ENCODE peak calls at places on chromosomes 7 and 10, in seven cellular contexts. B, V, S, T, Y, C and A are unnamed samples.
A peak's percentile ranks its signal among the peaks of the same experiment; 100 is the strongest.

GRCh38 chr10:97796651-97797050 is 24.9 kb upstream of the SFRP5 start:
- DNase-seq in B (no peak), V (no peak), S (no peak), T (no peak), Y (no peak), C (no peak), A (no peak)

GRCh38 chr7:1607686-1608085 is 37.9 kb upstream of the PSMG3 start:
- DNase-seq in B (no peak), V (no peak), S (no peak), T (no peak), Y (peak; percentile 51), C (no peak), A (no peak)

GRCh38 chr7:150978136-150978789 is at the start of gene KCNH2:
- DNase-seq in B (peak; percentile 89), V (no peak), S (no peak), T (no peak), Y (peak; percentile 99), C (peak; percentile 85), A (no peak)

GRCh38 chr7:137886266-137886665 is 39.5 kb upstream of the DGKI start:
- DNase-seq in B (no peak), V (no peak), S (no peak), T (no peak), Y (no peak), C (peak; percentile 38), A (no peak)

GRCh38 chr10:91103384-91104184 is 116.9 kb upstream of the PCGF5 start:
- DNase-seq in B (peak; percentile 80), V (no peak), S (no peak), T (no peak), Y (peak; percentile 34), C (no peak), A (no peak)

GRCh38 chr7:104758504-104758903 is 255.5 kb upstream of the KMT2E start:
- DNase-seq in B (no peak), V (no peak), S (no peak), T (no peak), Y (no peak), C (no peak), A (peak; percentile 8)

GRCh38 chr10:127195041-127195506 is 1.3 kb downstream of the INSYN2A start:
- DNase-seq in B (no peak), V (no peak), S (no peak), T (no peak), Y (peak; percentile 65), C (peak; percentile 67), A (peak; percentile 42)

GRCh38 chr7:48728799-48729198 is 195.5 kb upstream of the CDC14C start:
- DNase-seq in B (no peak), V (no peak), S (no peak), T (no peak), Y (no peak), C (no peak), A (no peak)

GRCh38 chr10:132319853-132320669 is 11.9 kb upstream of the LRRC27 start:
- DNase-seq in B (no peak), V (no peak), S (no peak), T (no peak), Y (no peak), C (no peak), A (peak; percentile 94)

GRCh38 chr10:114626841-114627240 is 31.2 kb downstream of the ABLIM1 start:
- DNase-seq in B (no peak), V (no peak), S (no peak), T (no peak), Y (no peak), C (no peak), A (no peak)

GRCh38 chr7:102875700-102876192 is 37.1 kb upstream of the LRRC17 start:
- DNase-seq in B (no peak), V (no peak), S (no peak), T (no peak), Y (no peak), C (no peak), A (peak; percentile 99)

GRCh38 chr7:155201325-155202087 is 96.2 kb upstream of the INSIG1 start:
- DNase-seq in B (no peak), V (no peak), S (no peak), T (no peak), Y (no peak), C (no peak), A (no peak)

GRCh38 chr7:71301167-71301566 is 169.2 kb downstream of the GALNT17 start:
- DNase-seq in B (no peak), V (no peak), S (no peak), T (no peak), Y (no peak), C (no peak), A (no peak)

GRCh38 chr10:124636271-124636993 is 107.7 kb downstream of the FAM53B start:
- DNase-seq in B (no peak), V (no peak), S (no peak), T (no peak), Y (no peak), C (no peak), A (no peak)

GRCh38 chr7:101123703-101124068 is 3.2 kb upstream of the SERPINE1 start:
- DNase-seq in B (no peak), V (no peak), S (no peak), T (no peak), Y (no peak), C (no peak), A (no peak)
- H3K4me1 ChIP-seq in B (peaks cover 13% of the 10 kb centered on the region), V (peaks cover 18% of the 10 kb centered on the region), S (peaks cover 31% of the 10 kb centered on the region), T (no peaks in the 10 kb centered on the region), Y (peaks cover 52% of the 10 kb centered on the region), C (peaks cover 11% of the 10 kb centered on the region), A (peaks cover 56% of the 10 kb centered on the region)

GRCh38 chr7:3007696-3008095 is 36.0 kb downstream of the CARD11 start:
- DNase-seq in B (no peak), V (no peak), S (no peak), T (no peak), Y (no peak), C (no peak), A (no peak)

GRCh38 chr7:3008386-3008785 is 35.3 kb downstream of the CARD11 start:
- DNase-seq in B (no peak), V (no peak), S (no peak), T (no peak), Y (no peak), C (no peak), A (no peak)

GRCh38 chr7:3011211-3011852 is 32.3 kb downstream of the CARD11 start:
- DNase-seq in B (no peak), V (no peak), S (no peak), T (no peak), Y (no peak), C (no peak), A (no peak)

GRCh38 chr7:3009086-3009485 is 34.6 kb downstream of the CARD11 start:
- DNase-seq in B (no peak), V (no peak), S (no peak), T (no peak), Y (no peak), C (no peak), A (no peak)

GRCh38 chr7:3010161-3010560 is 33.5 kb downstream of the CARD11 start:
- DNase-seq in B (no peak), V (no peak), S (no peak), T (no peak), Y (no peak), C (no peak), A (no peak)
- H3K4me1 ChIP-seq in B (no peaks in the 10 kb centered on the region), V (peaks cover 45% of the 10 kb centered on the region), S (no peaks in the 10 kb centered on the region), T (no peaks in the 10 kb centered on the region), Y (no peaks in the 10 kb centered on the region), C (no peaks in the 10 kb centered on the region), A (no peaks in the 10 kb centered on the region)

GRCh38 chr10:11887381-11888227 is 64.4 kb downstream of the PROSER2 start:
- DNase-seq in B (no peak), V (no peak), S (no peak), T (no peak), Y (no peak), C (no peak), A (no peak)

GRCh38 chr10:11884706-11885423 is 61.7 kb downstream of the PROSER2 start:
- DNase-seq in B (no peak), V (no peak), S (no peak), T (no peak), Y (no peak), C (no peak), A (no peak)

GRCh38 chr10:11886138-11886474 is 63.0 kb downstream of the PROSER2 start:
- DNase-seq in B (no peak), V (no peak), S (no peak), T (no peak), Y (no peak), C (no peak), A (no peak)

GRCh38 chr10:11886851-11887250 is 63.7 kb downstream of the PROSER2 start:
- DNase-seq in B (no peak), V (no peak), S (no peak), T (no peak), Y (no peak), C (no peak), A (no peak)

GRCh38 chr10:11885437-11886137 is 62.4 kb downstream of the PROSER2 start:
- DNase-seq in B (no peak), V (no peak), S (no peak), T (no peak), Y (no peak), C (no peak), A (no peak)
- H3K4me1 ChIP-seq in B (no peaks in the 10 kb centered on the region), V (no peaks in the 10 kb centered on the region), S (no peaks in the 10 kb centered on the region), T (no peaks in the 10 kb centered on the region), Y (no peaks in the 10 kb centered on the region), C (peaks cover 5% of the 10 kb centered on the region), A (peaks cover 12% of the 10 kb centered on the region)

DNA sequence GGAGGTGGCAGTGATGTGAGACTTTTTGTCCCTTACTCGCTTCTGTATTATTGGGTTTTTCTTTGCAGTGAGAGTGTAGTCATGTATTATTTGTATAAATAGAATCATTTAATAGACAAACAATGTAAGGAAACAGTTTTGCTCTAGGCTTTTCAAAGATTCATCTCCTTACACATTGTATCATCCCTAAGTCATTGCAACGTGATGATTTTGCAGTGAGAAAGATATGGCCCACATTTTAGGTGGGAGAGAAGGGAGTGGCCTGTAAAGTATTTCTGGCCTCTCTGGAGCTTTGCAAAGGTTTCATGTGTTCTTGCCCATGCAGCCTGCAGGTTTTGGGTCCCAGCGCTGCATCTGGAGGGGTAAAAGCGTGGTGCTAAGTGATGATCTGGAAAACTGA is 52.2 kb downstream of the EEPD1 start:
- DNase-seq in B (no peak), V (no peak), S (no peak), T (no peak), Y (no peak), C (no peak), A (no peak)
- H3K4me1 ChIP-seq in B (peaks cover 14% of the 10 kb centered on the region), V (peaks cover 16% of the 10 kb centered on the region), S (peaks cover 15% of the 10 kb centered on the region), T (peaks cover 26% of the 10 kb centered on the region), Y (peaks cover 18% of the 10 kb centered on the region), C (peaks cover 7% of the 10 kb centered on the region), A (peaks cover 19% of the 10 kb centered on the region)

DNA sequence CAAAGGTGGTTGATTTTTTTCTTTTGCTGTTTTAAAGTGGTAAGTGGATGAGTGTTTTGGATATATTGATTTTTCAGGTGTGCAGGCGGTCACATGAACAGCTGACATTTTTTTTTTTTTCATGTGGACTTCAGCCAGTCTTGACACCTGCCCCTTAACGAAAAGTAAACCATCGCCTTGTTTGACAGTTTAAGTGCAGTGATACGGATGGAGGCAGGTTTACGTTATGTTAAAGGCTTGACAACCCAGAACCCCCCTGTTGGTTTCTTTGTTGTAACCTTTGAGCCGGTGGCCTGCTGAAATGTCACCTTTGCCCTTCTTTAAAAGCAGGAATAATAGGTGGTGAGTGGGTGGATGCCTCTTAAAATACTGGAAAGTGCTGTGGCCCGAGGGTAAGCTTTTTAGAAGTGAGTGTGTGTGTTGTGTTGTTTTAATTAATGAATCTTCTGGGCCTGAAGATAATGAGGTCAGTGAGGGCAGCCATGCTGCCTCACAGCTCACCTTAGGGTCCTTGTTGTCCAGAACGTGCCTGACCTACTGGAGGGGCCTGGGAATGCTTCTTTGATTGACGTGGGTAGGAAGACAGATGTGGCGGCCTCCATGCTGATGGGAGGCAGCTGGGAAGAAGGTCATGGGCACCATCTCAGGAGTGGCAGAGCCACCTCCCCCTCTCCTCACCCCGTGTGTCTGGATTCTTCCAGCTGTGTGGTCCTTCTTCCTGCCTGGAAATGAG is 69.8 kb downstream of the TCF7L2 start:
- DNase-seq in B (no peak), V (no peak), S (no peak), T (peak; percentile 52), Y (no peak), C (no peak), A (no peak)
- H3K4me1 ChIP-seq in B (peaks cover 5% of the 10 kb centered on the region), V (no peaks in the 10 kb centered on the region), S (peaks cover 25% of the 10 kb centered on the region), T (peaks cover 38% of the 10 kb centered on the region), Y (no peaks in the 10 kb centered on the region), C (peaks cover 22% of the 10 kb centered on the region), A (peaks cover 13% of the 10 kb centered on the region)